ENCODE peak calls at places on chromosomes 13 and 19, in eight cellular contexts. X is epithelial cell of prostate; D is NCI-H1092; F is GM06990; M is heart left ventricle; J is left colon; I is CD4-positive, CD25-positive, alpha-beta regulatory T cell; V is activated CD8-positive, alpha-beta memory T cell treated with anti-CD3 and anti-CD28 coated beads for 48 hours. Y is an unnamed sample.

GRCh38 chr13:84574851-84575250 is 692.6 kb upstream of the SLITRK1 start:
- DNase-seq in X (no peak), D (no peak), F (no peak), M (no peak), J (no peak), I (no peak), V (no peak), Y (no peak)

GRCh38 chr19:47430041-47430802 is 10.9 kb upstream of the MEIS3 start:
- DNase-seq in X (no peak), D (no peak), F (peak), M (no peak), J (peak), I (peak), V (no peak), Y (peak)

GRCh38 chr19:49588370-49589122 is 2.4 kb upstream of the PRR12 start:
- DNase-seq in X (no peak), D (no peak), F (no peak), M (no peak), J (no peak), I (peak), V (no peak), Y (no peak)

GRCh38 chr19:1859319-1859718 is 4.1 kb downstream of the KLF16 start:
- DNase-seq in X (no peak), D (no peak), F (no peak), M (no peak), J (peak), I (no peak), V (no peak), Y (no peak)

GRCh38 chr19:42601811-42602443 is 7.2 kb upstream of the CEACAM8 start:
- DNase-seq in X (no peak), D (no peak), F (no peak), M (no peak), J (no peak), I (peak), V (no peak), Y (peak)

GRCh38 chr13:97307882-97308624 is 85.9 kb downstream of the MBNL2 start:
- DNase-seq in X (no peak), D (peak), F (no peak), M (peak), J (no peak), I (no peak), V (no peak), Y (peak)

GRCh38 chr13:110913911-110914292 is 967 bp downstream of the ANKRD10 start:
- DNase-seq in X (no peak), D (peak), F (no peak), M (no peak), J (peak), I (no peak), V (no peak), Y (no peak)

GRCh38 chr13:114282143-114282685 is 813 bp downstream of the UPF3A start:
- DNase-seq in X (no peak), D (peak), F (peak), M (peak), J (peak), I (peak), V (no peak), Y (peak)

GRCh38 chr19:55492362-55492944 is 4.2 kb downstream of the SSC5D start:
- DNase-seq in X (no peak), D (no peak), F (no peak), M (no peak), J (no peak), I (no peak), V (no peak), Y (no peak)

GRCh38 chr19:40154121-40154680 is 37.0 kb upstream of the MAP3K10 start:
- DNase-seq in X (no peak), D (no peak), F (no peak), M (no peak), J (no peak), I (no peak), V (no peak), Y (no peak)